ENCODE peak calls at places on chromosomes 11 and 22, in four cellular contexts. T is prostate gland, I is left ventricle myocardium inferior, R is AG04450. U is an unnamed sample.
A peak's percentile ranks its signal among the peaks of the same experiment; 100 is the strongest.

GRCh38 chr22:19472233-19472632 is 6.8 kb downstream of the UFD1 start:
- DNase-seq in T (no peak), R (no peak), I (no peak), U (no peak)

GRCh38 chr11:93570759-93571413 is 27.7 kb upstream of the SMCO4 start:
- DNase-seq in R (no peak), T (peak; percentile 10), I (no peak), U (peak; percentile 13)

GRCh38 chr11:121366970-121367369 is 74.4 kb downstream of the SC5D start:
- DNase-seq in T (no peak), R (no peak), I (no peak), U (no peak)

GRCh38 chr11:24312464-24313238 is 184.2 kb upstream of the LUZP2 start:
- DNase-seq in R (peak; percentile 30), T (no peak), I (no peak), U (no peak)

GRCh38 chr22:38098410-38099249 is 11.9 kb downstream of the BAIAP2L2 start:
- DNase-seq in I (no peak), T (no peak), R (no peak), U (no peak)

GRCh38 chr11:30984827-30985226 is 384.7 kb downstream of the DCDC1 start:
- DNase-seq in T (no peak), R (no peak), I (no peak), U (no peak)

GRCh38 chr11:8023831-8024555 is 36.9 kb downstream of the EIF3F start:
- DNase-seq in R (no peak), T (no peak), I (no peak), U (no peak)

GRCh38 chr11:102599642-102600261 is 25.4 kb downstream of the MMP20 start:
- DNase-seq in I (no peak), T (no peak), R (peak; percentile 76), U (no peak)

GRCh38 chr11:23688835-23689234 is 808.0 kb upstream of the LUZP2 start:
- DNase-seq in T (no peak), R (no peak), I (no peak), U (no peak)

GRCh38 chr22:41873391-41873790 is 40.5 kb downstream of the SREBF2 start:
- DNase-seq in T (no peak), I (no peak), R (no peak), U (no peak)

GRCh38 chr11:35682230-35683195 is 19.9 kb downstream of the TRIM44 start:
- DNase-seq in I (no peak), R (no peak), T (no peak), U (peak; percentile 42)

GRCh38 chr11:48109046-48109666 is 107.5 kb upstream of the OR4B1 start:
- DNase-seq in R (no peak), T (no peak), I (no peak), U (no peak)

DNA sequence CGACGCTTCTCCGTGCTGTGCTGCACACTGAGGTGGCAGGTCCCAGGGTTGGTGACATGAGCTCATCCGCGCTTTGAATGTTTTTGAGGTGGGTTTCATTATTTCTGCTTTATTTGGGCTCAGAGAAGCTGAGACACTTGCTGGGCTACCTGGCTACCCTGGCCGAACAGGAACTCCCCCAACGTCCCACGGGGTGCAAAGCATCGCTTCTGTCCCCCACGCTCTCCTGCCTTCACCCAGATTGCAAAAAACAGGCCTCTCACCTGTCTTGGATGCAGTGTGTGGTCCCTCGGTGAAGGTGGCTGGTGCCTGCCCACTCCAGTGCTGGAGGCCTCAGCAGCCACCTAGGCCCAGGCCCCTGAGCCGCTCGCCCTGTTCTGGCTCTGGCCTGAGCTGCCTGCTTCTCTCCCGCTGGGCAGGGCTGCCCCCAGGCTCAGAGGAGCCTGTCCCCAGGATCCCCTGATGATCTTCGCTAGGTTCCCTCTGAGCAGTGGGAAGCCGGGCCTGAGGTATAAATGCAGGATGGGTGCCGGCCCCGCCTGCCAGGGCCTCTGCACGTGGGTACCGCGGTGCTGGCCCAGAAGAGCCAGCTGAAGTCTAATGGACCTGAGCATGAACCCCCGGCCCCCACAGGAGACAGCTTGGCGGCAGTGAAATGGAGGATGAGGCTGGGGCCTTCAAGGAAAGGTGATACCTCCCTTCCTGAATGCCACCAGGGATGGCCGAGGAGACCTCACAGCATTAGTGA is 15.8 kb upstream of the MRGPRD start:
- DNase-seq in T (no peak), I (no peak), R (no peak), U (no peak)
- H3K27me3 ChIP-seq in T (no peaks in the 10 kb centered on the region), I (peaks cover 32% of the 10 kb centered on the region), R (peaks cover 8% of the 10 kb centered on the region), U (no peaks in the 10 kb centered on the region)

GRCh38 chr11:129315781-129316579 is 59.7 kb upstream of the BARX2 start:
- DNase-seq in I (no peak), R (no peak), T (peak; percentile 58), U (no peak)

GRCh38 chr11:129314381-129314780 is 61.3 kb upstream of the BARX2 start:
- DNase-seq in T (no peak), I (no peak), R (no peak), U (no peak)

GRCh38 chr11:129319201-129319600 is 56.4 kb upstream of the BARX2 start:
- DNase-seq in I (no peak), R (no peak), T (peak; percentile 21), U (no peak)

GRCh38 chr11:129317564-129317963 is 58.1 kb upstream of the BARX2 start:
- DNase-seq in R (no peak), T (no peak), I (no peak), U (no peak)

DNA sequence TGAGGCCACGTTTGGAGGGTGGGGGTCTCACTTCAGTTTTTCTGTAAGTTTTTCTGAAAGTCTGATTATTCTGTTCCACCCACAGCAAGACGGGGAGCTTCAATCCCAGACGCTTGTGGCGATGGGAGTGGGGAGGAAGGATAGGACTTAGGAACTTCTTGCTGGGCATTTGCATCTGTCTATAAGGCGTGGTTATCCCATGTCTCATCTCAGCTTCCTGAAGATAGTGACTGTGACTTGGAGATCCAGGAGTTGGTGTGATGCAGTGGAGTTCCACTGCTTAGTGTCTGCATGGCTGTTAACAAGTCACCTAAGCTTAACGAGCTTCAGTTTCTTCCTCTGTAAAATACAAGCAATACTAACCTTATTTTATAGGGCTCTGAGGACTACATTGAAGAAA is 58.9 kb upstream of the BARX2 start:
- DNase-seq in I (no peak), R (no peak), T (no peak), U (no peak)
- H3K27ac ChIP-seq in I (no peak overlapping the region), R (no peak overlapping the region), T (no peak overlapping the region), U (no peak overlapping the region)

DNA sequence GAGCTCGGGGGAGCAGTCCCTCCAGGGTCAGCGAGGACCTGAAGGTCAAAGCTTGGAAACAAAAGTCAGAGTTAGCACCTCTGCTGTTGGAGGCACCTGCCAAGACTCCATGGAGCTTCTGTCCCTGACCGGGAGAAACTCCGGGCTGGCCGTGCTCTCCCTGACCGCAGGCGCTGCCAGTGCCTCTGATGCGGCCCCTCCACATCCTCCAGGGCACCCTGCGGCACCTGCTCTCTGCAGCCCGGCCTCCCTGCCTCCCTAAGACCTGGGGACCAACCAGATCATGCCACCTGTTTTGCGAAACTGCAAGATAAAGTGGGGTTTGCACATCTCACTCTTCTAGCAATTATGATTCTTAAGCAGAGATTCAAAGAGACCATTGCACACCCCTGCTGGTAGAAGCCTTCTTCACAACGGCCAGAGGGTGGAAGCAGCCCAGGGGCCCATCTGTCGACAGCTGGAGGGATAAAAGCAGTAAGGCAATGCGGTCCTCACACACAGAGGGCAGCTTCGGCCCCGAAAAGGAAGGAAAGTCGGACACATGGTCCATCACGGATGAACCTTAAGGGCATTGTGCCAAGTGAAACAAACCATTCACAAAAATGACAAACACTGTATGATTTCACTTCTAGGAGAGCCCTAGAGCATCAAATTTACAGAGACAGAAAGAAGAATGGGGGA is 477.1 kb downstream of the BRD1 start:
- DNase-seq in T (no peak), R (no peak), I (no peak), U (no peak)
- H3K9me3 ChIP-seq in T (no peaks in the 10 kb centered on the region), R (peaks cover 91% of the 10 kb centered on the region), I (no peaks in the 10 kb centered on the region), U (no peaks in the 10 kb centered on the region)

GRCh38 chr11:116239247-116239646 is 533.5 kb downstream of the BUD13 start:
- DNase-seq in R (no peak), T (no peak), I (no peak), U (no peak)
- H3K27me3 ChIP-seq in R (no peaks in the 10 kb centered on the region), T (no peaks in the 10 kb centered on the region), I (peaks cover 35% of the 10 kb centered on the region), U (no peaks in the 10 kb centered on the region)

DNA sequence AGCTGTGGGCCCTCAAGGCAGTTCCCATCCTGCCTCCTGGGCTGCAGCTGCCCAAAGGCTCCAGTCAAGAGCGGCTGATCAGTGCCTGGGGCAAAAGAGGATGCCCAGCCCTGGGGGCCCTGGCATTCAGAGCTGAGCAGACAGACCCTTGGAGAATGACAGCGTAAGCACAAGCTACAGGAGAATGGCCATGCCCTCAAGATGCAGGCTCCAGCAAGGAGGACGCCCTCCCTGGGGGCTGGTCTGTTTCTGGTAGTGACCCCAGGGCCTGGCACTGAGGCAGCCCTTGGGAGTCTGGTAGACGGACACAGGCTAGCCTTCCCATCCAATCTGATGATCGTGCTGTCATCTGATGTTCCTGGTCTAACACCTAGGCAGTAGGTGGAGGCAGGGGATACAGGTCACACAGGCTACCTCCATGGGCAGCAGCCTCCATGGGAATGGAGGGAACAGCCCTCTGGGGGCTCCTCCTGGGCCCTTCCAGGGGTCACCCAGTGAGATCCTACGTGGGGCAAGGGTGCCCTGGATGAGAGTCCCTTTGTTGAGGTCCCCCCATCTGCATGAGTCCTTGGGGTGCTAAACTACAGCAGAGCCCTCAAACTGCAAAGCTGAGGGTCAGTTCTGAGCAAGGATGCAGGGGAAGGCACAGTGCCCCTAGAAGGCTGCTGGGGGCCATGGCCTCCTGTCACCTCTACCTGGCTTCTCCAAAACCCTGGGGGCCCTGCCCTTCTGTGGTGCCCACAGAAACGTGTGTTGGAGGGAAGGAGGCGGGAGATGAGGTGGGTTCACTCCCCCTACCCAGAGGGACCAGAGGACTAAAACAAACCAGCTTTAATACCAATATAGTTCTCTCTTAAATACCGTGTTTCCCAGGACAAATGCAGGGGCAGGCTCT is 10.2 kb upstream of the SF1 start:
- DNase-seq in I (no peak), T (no peak), R (no peak), U (no peak)
- H3K27ac ChIP-seq in I (no peak overlapping the region), T (no peak overlapping the region), R (no peak overlapping the region), U (no peak overlapping the region)

DNA sequence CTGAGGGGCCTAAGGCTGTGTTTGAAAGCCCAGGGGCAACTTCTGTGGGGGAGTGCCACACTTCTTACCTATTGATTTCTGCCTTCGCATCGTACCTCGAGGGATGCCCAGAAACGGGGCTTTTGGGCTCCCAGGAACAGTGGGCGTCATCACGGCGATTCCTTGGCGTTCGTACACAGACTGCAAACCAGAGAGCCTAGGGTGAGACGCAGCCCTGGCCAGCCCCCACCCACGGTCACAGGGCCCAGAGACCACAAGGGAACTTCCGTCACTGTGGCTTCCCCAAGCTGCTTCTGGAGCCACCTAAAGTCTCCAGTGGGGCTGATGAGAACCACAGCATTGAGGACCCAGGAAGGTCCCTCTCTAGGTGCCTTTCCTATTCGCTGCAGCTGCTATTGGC is 91.9 kb downstream of the CTTN start:
- DNase-seq in R (no peak), T (no peak), I (peak; percentile 5), U (no peak)
- H3K9me3 ChIP-seq in R (peaks cover 57% of the 10 kb centered on the region), T (no peaks in the 10 kb centered on the region), I (peaks cover 21% of the 10 kb centered on the region), U (no peaks in the 10 kb centered on the region)

U was measured in testis.